ENCODE peak calls at places on chromosomes 13 and 19, in four cellular contexts. S is foreskin keratinocyte; B is neuronal stem cell; Q is CD4-positive, alpha-beta memory T cell. I is an unnamed sample.

GRCh38 chr13:97295279-97296182 is 73.4 kb downstream of the MBNL2 start:
- DNase-seq in S (peak; percentile 94), B (no peak), Q (no peak), I (no peak)

GRCh38 chr19:22530042-22530441 is 104.1 kb upstream of the ZNF492 start:
- DNase-seq in S (no peak), B (no peak), Q (no peak), I (no peak)

GRCh38 chr19:41991025-41991424 is 3.0 kb downstream of the ATP1A3 start:
- DNase-seq in S (no peak), B (no peak), Q (no peak), I (no peak)

GRCh38 chr13:40169476-40169875 is 497.0 kb downstream of the FOXO1 start:
- DNase-seq in S (no peak), B (no peak), Q (no peak), I (no peak)

GRCh38 chr19:54282706-54283105 is 1.8 kb upstream of the LILRB2 start:
- DNase-seq in S (no peak), B (no peak), Q (no peak), I (no peak)

GRCh38 chr13:29587645-29588044 is 7.8 kb downstream of the SLC7A1 start:
- DNase-seq in S (no peak), B (no peak), Q (no peak), I (no peak)

GRCh38 chr13:110262082-110262436 is 44.9 kb downstream of the COL4A1 start:
- DNase-seq in S (no peak), B (no peak), Q (no peak), I (no peak)

GRCh38 chr13:20679879-20680278 is 23.6 kb upstream of the IL17D start:
- DNase-seq in S (no peak), B (no peak), Q (no peak), I (no peak)

GRCh38 chr19:47581605-47582319 is 8.8 kb upstream of the ZNF541 start:
- DNase-seq in S (no peak), B (no peak), Q (no peak), I (peak; percentile 78)

GRCh38 chr19:34269968-34270621 is 15.7 kb downstream of the GARRE1 start:
- DNase-seq in S (peak; percentile 59), B (no peak), Q (peak; percentile 89), I (peak; percentile 62)

GRCh38 chr19:41977916-41978315 is 16.1 kb downstream of the ATP1A3 start:
- DNase-seq in S (no peak), B (no peak), Q (no peak), I (no peak)

GRCh38 chr19:4851551-4852290 is 15.7 kb downstream of the PLIN3 start:
- DNase-seq in S (no peak), B (peak; percentile 59), Q (peak; percentile 66), I (peak; percentile 51)

GRCh38 chr13:72920097-72920496 is 138.2 kb downstream of the PIBF1 start:
- DNase-seq in S (no peak), B (no peak), Q (no peak), I (no peak)

GRCh38 chr19:29873801-29874575 is 62.2 kb downstream of the CCNE1 start:
- DNase-seq in S (no peak), B (no peak), Q (no peak), I (no peak)

GRCh38 chr13:24894972-24895300 is 131.0 kb downstream of the RNF17 start:
- DNase-seq in S (no peak), B (no peak), Q (no peak), I (peak; percentile 76)

GRCh38 chr19:45403781-45404556 is 900 bp downstream of the PPP1R13L start:
- DNase-seq in S (peak; percentile 49), B (no peak), Q (peak; percentile 48), I (peak; percentile 85)

GRCh38 chr19:56942749-56943148 is 102.2 kb upstream of the PEG3 start:
- DNase-seq in S (no peak), B (peak; percentile 62), Q (no peak), I (peak; percentile 36)

GRCh38 chr13:109135018-109135417 is 505.6 kb downstream of the MYO16 start:
- DNase-seq in S (no peak), B (no peak), Q (no peak), I (no peak)

GRCh38 chr13:27043013-27043412 is 128.6 kb downstream of the USP12 start:
- DNase-seq in S (peak; percentile 70), B (no peak), Q (no peak), I (no peak)

GRCh38 chr19:19599190-19599535 is 19.3 kb downstream of the PBX4 start:
- DNase-seq in S (no peak), B (no peak), Q (no peak), I (no peak)

GRCh38 chr13:35789335-35790166 is 313.1 kb upstream of the MAB21L1 start:
- DNase-seq in S (no peak), B (peak; percentile 40), Q (no peak), I (no peak)

GRCh38 chr13:60482012-60482411 is 85.0 kb downstream of the TDRD3 start:
- DNase-seq in S (no peak), B (no peak), Q (no peak), I (no peak)

GRCh38 chr13:95643471-95643813 is 1.1 kb downstream of the DZIP1 start:
- DNase-seq in S (no peak), B (peak; percentile 18), Q (no peak), I (no peak)

GRCh38 chr13:50081106-50081898 is 66.1 kb downstream of the KCNRG start:
- DNase-seq in S (no peak), B (no peak), Q (no peak), I (peak; percentile 66)

GRCh38 chr13:34401741-34402140 is 540.3 kb upstream of the NBEA start:
- DNase-seq in S (no peak), B (no peak), Q (no peak), I (no peak)

GRCh38 chr13:75785130-75785529 is 149.0 kb downstream of the LMO7 start:
- DNase-seq in S (no peak), B (no peak), Q (no peak), I (no peak)

GRCh38 chr13:33637978-33638743 is 179.8 kb upstream of the RFC3 start:
- DNase-seq in S (peak; percentile 67), B (no peak), Q (no peak), I (no peak)

GRCh38 chr13:79185580-79185979 is 220.5 kb downstream of the RBM26 start:
- DNase-seq in S (no peak), B (no peak), Q (no peak), I (no peak)

GRCh38 chr13:28324181-28324789 is 170.6 kb downstream of the FLT1 start:
- DNase-seq in S (peak; percentile 19), B (peak; percentile 57), Q (peak; percentile 30), I (no peak)

GRCh38 chr19:18985257-18985656 is 44.2 kb upstream of the HOMER3 start:
- DNase-seq in S (no peak), B (no peak), Q (no peak), I (peak; percentile 39)

GRCh38 chr19:58471736-58472135 is 4.4 kb upstream of the ZNF446 start:
- DNase-seq in S (no peak), B (no peak), Q (no peak), I (no peak)

GRCh38 chr19:3669616-3670257 is 30.5 kb downstream of the PIP5K1C start:
- DNase-seq in S (no peak), B (no peak), Q (no peak), I (no peak)

GRCh38 chr19:3667766-3668165 is 32.5 kb downstream of the PIP5K1C start:
- DNase-seq in S (no peak), B (no peak), Q (no peak), I (no peak)

GRCh38 chr19:3667037-3667638 is 33.1 kb downstream of the PIP5K1C start:
- DNase-seq in S (no peak), B (no peak), Q (no peak), I (no peak)

GRCh38 chr19:3669134-3669436 is 31.2 kb downstream of the PIP5K1C start:
- DNase-seq in S (no peak), B (no peak), Q (no peak), I (no peak)

GRCh38 chr19:3668331-3669133 is 31.7 kb downstream of the PIP5K1C start:
- DNase-seq in S (no peak), B (no peak), Q (no peak), I (no peak)
- H3K27ac ChIP-seq in S (no peak overlapping the region), B (peak overlapping the region; percentile 30), Q (no peak overlapping the region), I (peak overlapping the region; percentile 77)

DNA sequence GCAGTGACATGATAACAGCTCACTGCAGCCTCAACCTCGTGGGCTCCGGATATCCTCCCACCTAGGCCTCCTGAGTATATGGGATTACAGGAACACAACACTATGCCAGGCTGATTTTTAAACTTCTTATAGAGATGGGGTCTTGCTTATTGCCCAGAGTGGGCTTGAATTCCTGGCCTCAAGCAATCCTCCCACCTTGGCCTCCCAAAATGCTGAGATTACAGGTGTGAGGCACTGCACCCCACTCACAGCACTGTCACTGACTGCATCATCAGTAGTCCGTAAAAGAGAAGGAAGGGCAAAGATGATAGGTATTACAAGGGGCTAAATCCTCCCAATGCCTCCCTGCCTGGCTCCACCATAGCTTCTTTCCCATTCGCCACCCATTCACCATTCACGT is 4.1 kb downstream of the RHPN2 start:
- DNase-seq in S (no peak), B (no peak), Q (no peak), I (no peak)
- H3K27ac ChIP-seq in S (no peak overlapping the region), B (no peak overlapping the region), Q (no peak overlapping the region), I (no peak overlapping the region)

DNA sequence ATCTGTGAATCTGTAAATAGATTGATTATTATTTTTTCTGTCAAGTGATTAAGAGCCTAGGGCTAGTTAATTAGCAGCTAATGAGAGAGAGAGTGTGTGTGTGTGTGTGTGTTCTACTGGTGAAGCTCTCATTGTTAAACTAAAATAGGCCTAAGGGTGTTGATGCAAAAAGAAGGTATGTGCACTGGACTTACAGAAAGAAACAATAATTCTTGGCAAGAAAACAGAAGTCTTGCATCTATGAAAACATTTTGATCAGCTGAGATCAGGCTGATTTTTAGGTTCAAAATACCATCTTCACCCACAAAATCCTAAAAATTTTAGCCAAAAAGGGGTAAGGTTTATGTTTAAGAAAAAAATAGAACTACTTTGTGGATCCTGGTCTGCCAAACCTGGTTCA is 106.5 kb downstream of the POSTN start:
- DNase-seq in S (no peak), B (no peak), Q (no peak), I (no peak)
- H3K27ac ChIP-seq in S (no peak overlapping the region), B (no peak overlapping the region), Q (no peak overlapping the region), I (no peak overlapping the region)

DNA sequence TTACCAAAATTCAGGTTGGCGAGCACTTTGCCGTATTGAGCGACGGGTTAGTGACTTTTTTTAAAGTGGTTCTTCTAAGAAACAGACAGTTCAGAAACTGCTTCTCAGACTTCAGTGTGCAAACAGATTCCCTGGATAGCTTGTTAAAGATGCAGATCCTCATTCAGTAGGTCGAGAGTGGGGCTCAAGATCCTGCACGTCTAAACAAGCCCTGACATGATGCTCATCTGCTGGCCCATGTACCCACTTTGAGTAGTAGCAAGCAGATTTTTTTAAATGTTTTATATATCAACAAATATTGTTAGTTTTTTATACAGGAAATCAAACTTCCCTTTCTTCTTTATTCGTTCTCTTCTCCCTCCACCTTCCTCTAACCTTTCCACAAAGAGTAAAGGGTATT is 7.3 kb downstream of the METTL21C start:
- DNase-seq in S (peak; percentile 42), B (no peak), Q (no peak), I (no peak)
- H3K27ac ChIP-seq in S (no peak overlapping the region), B (no peak overlapping the region), Q (no peak overlapping the region), I (no peak overlapping the region)

GRCh38 chr13:114079601-114080536 is 52.6 kb downstream of the RASA3 start:
- DNase-seq in S (no peak), B (no peak), Q (no peak), I (no peak)
- H3K27ac ChIP-seq in S (no peak overlapping the region), B (no peak overlapping the region), Q (no peak overlapping the region), I (no peak overlapping the region)

I was measured in left lung.